ENCODE peak calls at places on chromosome 21, in ten cellular contexts. One of them, this sample, is unnamed.

GRCh38 chr21:34889287-34889536 is 159.9 kb downstream of the RUNX1 start:
- DNase-seq in iPS DF 6.9: no peak
- DNase-seq in prostate gland: peak; percentile 39
- DNase-seq in lower lobe of right lung: peak; percentile 78
- DNase-seq in effector memory CD4-positive, alpha-beta T cell: peak; percentile 52
- DNase-seq in CD4-positive, CD25-positive, alpha-beta regulatory T cell: no peak
- DNase-seq in tibial artery: peak; percentile 77
- DNase-seq in hepatocyte: peak; percentile 78
- DNase-seq in left ventricle myocardium inferior: peak; percentile 46
- DNase-seq in astrocyte: peak; percentile 69
- DNase-seq in this sample: no peak

GRCh38 chr21:37899141-37899540 is 17.1 kb downstream of the KCNJ6 start:
- DNase-seq in CD4-positive, CD25-positive, alpha-beta regulatory T cell: no peak
- DNase-seq in iPS DF 6.9: no peak
- DNase-seq in hepatocyte: no peak
- DNase-seq in prostate gland: peak; percentile 19
- DNase-seq in left ventricle myocardium inferior: no peak
- DNase-seq in effector memory CD4-positive, alpha-beta T cell: no peak
- DNase-seq in tibial artery: no peak
- DNase-seq in lower lobe of right lung: no peak
- DNase-seq in astrocyte: no peak
- DNase-seq in this sample: no peak

GRCh38 chr21:37072239-37072987 is 458 bp downstream of the PIGP start:
- DNase-seq in iPS DF 6.9: no peak
- DNase-seq in astrocyte: peak; percentile 85
- DNase-seq in left ventricle myocardium inferior: peak; percentile 85
- DNase-seq in tibial artery: no peak
- DNase-seq in CD4-positive, CD25-positive, alpha-beta regulatory T cell: peak; percentile 71
- DNase-seq in lower lobe of right lung: no peak
- DNase-seq in prostate gland: peak; percentile 72
- DNase-seq in hepatocyte: peak; percentile 93
- DNase-seq in effector memory CD4-positive, alpha-beta T cell: peak; percentile 60
- DNase-seq in this sample: peak; percentile 86

GRCh38 chr21:40299441-40299840 is 432.2 kb downstream of the PCP4 start:
- DNase-seq in tibial artery: no peak
- DNase-seq in astrocyte: no peak
- DNase-seq in CD4-positive, CD25-positive, alpha-beta regulatory T cell: no peak
- DNase-seq in prostate gland: no peak
- DNase-seq in lower lobe of right lung: no peak
- DNase-seq in left ventricle myocardium inferior: no peak
- DNase-seq in hepatocyte: no peak
- DNase-seq in effector memory CD4-positive, alpha-beta T cell: no peak
- DNase-seq in iPS DF 6.9: no peak
- DNase-seq in this sample: no peak

GRCh38 chr21:21383126-21383525 is 384.9 kb downstream of the NCAM2 start:
- DNase-seq in hepatocyte: no peak
- DNase-seq in lower lobe of right lung: no peak
- DNase-seq in effector memory CD4-positive, alpha-beta T cell: no peak
- DNase-seq in tibial artery: no peak
- DNase-seq in CD4-positive, CD25-positive, alpha-beta regulatory T cell: no peak
- DNase-seq in astrocyte: peak; percentile 41
- DNase-seq in iPS DF 6.9: no peak
- DNase-seq in prostate gland: no peak
- DNase-seq in left ventricle myocardium inferior: no peak
- DNase-seq in this sample: no peak

GRCh38 chr21:17848228-17848627 is 29.1 kb upstream of the C21orf91 start:
- DNase-seq in hepatocyte: peak; percentile 9
- DNase-seq in tibial artery: peak; percentile 66
- DNase-seq in effector memory CD4-positive, alpha-beta T cell: no peak
- DNase-seq in CD4-positive, CD25-positive, alpha-beta regulatory T cell: no peak
- DNase-seq in left ventricle myocardium inferior: peak; percentile 15
- DNase-seq in lower lobe of right lung: no peak
- DNase-seq in astrocyte: peak; percentile 96
- DNase-seq in iPS DF 6.9: no peak
- DNase-seq in prostate gland: no peak
- DNase-seq in this sample: peak; percentile 63

GRCh38 chr21:35016071-35016470 is 33.0 kb downstream of the RUNX1 start:
- DNase-seq in left ventricle myocardium inferior: no peak
- DNase-seq in effector memory CD4-positive, alpha-beta T cell: no peak
- DNase-seq in astrocyte: no peak
- DNase-seq in iPS DF 6.9: no peak
- DNase-seq in hepatocyte: no peak
- DNase-seq in tibial artery: no peak
- DNase-seq in CD4-positive, CD25-positive, alpha-beta regulatory T cell: no peak
- DNase-seq in prostate gland: no peak
- DNase-seq in lower lobe of right lung: no peak
- DNase-seq in this sample: no peak

GRCh38 chr21:32484706-32485380 is 72.3 kb downstream of the EVA1C start:
- DNase-seq in hepatocyte: no peak
- DNase-seq in iPS DF 6.9: no peak
- DNase-seq in left ventricle myocardium inferior: peak; percentile 23
- DNase-seq in prostate gland: peak; percentile 75
- DNase-seq in effector memory CD4-positive, alpha-beta T cell: no peak
- DNase-seq in tibial artery: no peak
- DNase-seq in CD4-positive, CD25-positive, alpha-beta regulatory T cell: no peak
- DNase-seq in astrocyte: no peak
- DNase-seq in lower lobe of right lung: peak; percentile 87
- DNase-seq in this sample: no peak

GRCh38 chr21:37367758-37368535 is 1.4 kb downstream of the DYRK1A start:
- DNase-seq in tibial artery: peak; percentile 77
- DNase-seq in CD4-positive, CD25-positive, alpha-beta regulatory T cell: peak; percentile 16
- DNase-seq in left ventricle myocardium inferior: peak; percentile 56
- DNase-seq in lower lobe of right lung: peak; percentile 67
- DNase-seq in effector memory CD4-positive, alpha-beta T cell: no peak
- DNase-seq in prostate gland: peak; percentile 12
- DNase-seq in hepatocyte: peak; percentile 40
- DNase-seq in astrocyte: peak; percentile 36
- DNase-seq in iPS DF 6.9: no peak
- DNase-seq in this sample: no peak

DNA sequence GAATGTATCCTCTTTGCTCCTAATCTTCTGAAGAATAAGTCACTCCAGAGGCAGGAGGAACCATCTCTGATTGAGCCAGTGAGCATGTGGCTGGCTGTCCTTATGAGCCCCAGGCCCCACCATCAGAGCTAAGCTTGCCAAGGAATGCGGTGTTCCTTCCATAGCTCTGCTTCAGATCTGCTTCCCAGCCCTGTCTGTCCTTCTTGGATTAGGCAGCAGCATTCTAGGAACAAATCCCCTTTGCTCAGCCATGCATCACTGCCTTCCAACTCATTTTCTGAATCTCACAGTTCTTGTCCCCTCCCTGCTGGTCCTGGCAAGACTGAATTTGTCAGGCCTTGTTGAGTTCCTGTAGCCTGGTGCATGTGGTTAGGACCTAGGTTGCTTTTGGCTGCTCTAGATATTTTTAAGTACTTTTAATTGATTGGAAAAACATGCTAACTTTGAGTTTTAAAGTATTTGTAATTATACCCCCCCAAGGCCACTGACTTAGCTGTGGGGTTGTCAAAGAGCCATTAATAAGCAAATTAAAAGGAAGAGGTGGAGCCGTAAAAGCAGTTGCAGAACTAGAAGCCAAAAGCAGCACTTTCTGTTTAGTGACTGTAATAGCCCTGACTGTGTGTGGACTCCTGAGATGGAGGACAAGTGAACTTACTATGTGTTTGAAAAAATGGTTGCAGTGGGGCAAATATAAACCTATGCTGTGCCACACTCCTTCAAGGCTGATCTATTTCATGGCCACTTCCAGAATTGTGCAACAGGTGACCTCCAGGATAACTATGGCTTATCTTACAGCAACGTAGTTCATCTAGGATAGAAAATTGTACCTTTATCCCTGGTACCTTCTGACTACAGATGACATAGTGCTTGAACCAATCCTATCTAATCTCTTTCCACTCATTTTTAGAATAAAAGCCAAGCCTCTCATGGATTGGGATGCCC is 61.3 kb upstream of the BACH1 start:
- DNase-seq in left ventricle myocardium inferior: peak; percentile 18
- DNase-seq in effector memory CD4-positive, alpha-beta T cell: no peak
- DNase-seq in astrocyte: peak; percentile 52
- DNase-seq in iPS DF 6.9: no peak
- DNase-seq in prostate gland: no peak
- DNase-seq in hepatocyte: no peak
- DNase-seq in tibial artery: no peak
- DNase-seq in lower lobe of right lung: no peak
- DNase-seq in CD4-positive, CD25-positive, alpha-beta regulatory T cell: no peak
- DNase-seq in this sample: no peak
- H3K4me1 ChIP-seq in left ventricle myocardium inferior: peaks cover 22% of the 10 kb centered on the region
- H3K4me1 ChIP-seq in effector memory CD4-positive, alpha-beta T cell: no peaks in the 10 kb centered on the region
- H3K4me1 ChIP-seq in astrocyte: peaks cover 8% of the 10 kb centered on the region
- H3K4me1 ChIP-seq in iPS DF 6.9: no peaks in the 10 kb centered on the region
- H3K4me1 ChIP-seq in prostate gland: no peaks in the 10 kb centered on the region
- H3K4me1 ChIP-seq in hepatocyte: peaks cover 6% of the 10 kb centered on the region
- H3K4me1 ChIP-seq in tibial artery: peaks cover 26% of the 10 kb centered on the region
- H3K4me1 ChIP-seq in lower lobe of right lung: peaks cover 43% of the 10 kb centered on the region
- H3K4me1 ChIP-seq in CD4-positive, CD25-positive, alpha-beta regulatory T cell: no peaks in the 10 kb centered on the region
- H3K4me1 ChIP-seq in this sample: peaks cover 28% of the 10 kb centered on the region

GRCh38 chr21:28737671-28738279 is 254.9 kb downstream of the LTN1 start:
- DNase-seq in CD4-positive, CD25-positive, alpha-beta regulatory T cell: no peak
- DNase-seq in tibial artery: no peak
- DNase-seq in astrocyte: peak; percentile 18
- DNase-seq in left ventricle myocardium inferior: no peak
- DNase-seq in lower lobe of right lung: no peak
- DNase-seq in effector memory CD4-positive, alpha-beta T cell: no peak
- DNase-seq in prostate gland: no peak
- DNase-seq in iPS DF 6.9: no peak
- DNase-seq in hepatocyte: peak; percentile 57
- DNase-seq in this sample: no peak
- H3K27ac ChIP-seq in CD4-positive, CD25-positive, alpha-beta regulatory T cell: no peak overlapping the region
- H3K27ac ChIP-seq in tibial artery: no peak overlapping the region
- H3K27ac ChIP-seq in astrocyte: no peak overlapping the region
- H3K27ac ChIP-seq in left ventricle myocardium inferior: peak overlapping the region; percentile 60
- H3K27ac ChIP-seq in lower lobe of right lung: no peak overlapping the region
- H3K27ac ChIP-seq in effector memory CD4-positive, alpha-beta T cell: no peak overlapping the region
- H3K27ac ChIP-seq in prostate gland: no peak overlapping the region
- H3K27ac ChIP-seq in iPS DF 6.9: no peak overlapping the region
- H3K27ac ChIP-seq in hepatocyte: peak overlapping the region; percentile 55
- H3K27ac ChIP-seq in this sample: peak overlapping the region; percentile 41

GRCh38 chr21:28617300-28617699 is 375.4 kb downstream of the LTN1 start:
- DNase-seq in CD4-positive, CD25-positive, alpha-beta regulatory T cell: no peak
- DNase-seq in prostate gland: no peak
- DNase-seq in left ventricle myocardium inferior: no peak
- DNase-seq in iPS DF 6.9: no peak
- DNase-seq in hepatocyte: no peak
- DNase-seq in tibial artery: no peak
- DNase-seq in astrocyte: no peak
- DNase-seq in lower lobe of right lung: no peak
- DNase-seq in effector memory CD4-positive, alpha-beta T cell: no peak
- DNase-seq in this sample: no peak

GRCh38 chr21:28614816-28615215 is 377.9 kb downstream of the LTN1 start:
- DNase-seq in lower lobe of right lung: no peak
- DNase-seq in left ventricle myocardium inferior: no peak
- DNase-seq in CD4-positive, CD25-positive, alpha-beta regulatory T cell: no peak
- DNase-seq in astrocyte: peak; percentile 27
- DNase-seq in tibial artery: no peak
- DNase-seq in hepatocyte: no peak
- DNase-seq in effector memory CD4-positive, alpha-beta T cell: no peak
- DNase-seq in prostate gland: no peak
- DNase-seq in iPS DF 6.9: no peak
- DNase-seq in this sample: no peak

GRCh38 chr21:28615276-28615675 is 377.4 kb downstream of the LTN1 start:
- DNase-seq in hepatocyte: no peak
- DNase-seq in astrocyte: peak; percentile 88
- DNase-seq in CD4-positive, CD25-positive, alpha-beta regulatory T cell: no peak
- DNase-seq in lower lobe of right lung: no peak
- DNase-seq in iPS DF 6.9: no peak
- DNase-seq in prostate gland: no peak
- DNase-seq in tibial artery: no peak
- DNase-seq in effector memory CD4-positive, alpha-beta T cell: no peak
- DNase-seq in left ventricle myocardium inferior: no peak
- DNase-seq in this sample: no peak
- H3K4me3 ChIP-seq in hepatocyte: no peak overlapping the region
- H3K4me3 ChIP-seq in astrocyte: no peak overlapping the region
- H3K4me3 ChIP-seq in CD4-positive, CD25-positive, alpha-beta regulatory T cell: no peak overlapping the region
- H3K4me3 ChIP-seq in lower lobe of right lung: no peak overlapping the region
- H3K4me3 ChIP-seq in iPS DF 6.9: no peak overlapping the region
- H3K4me3 ChIP-seq in prostate gland: no peak overlapping the region
- H3K4me3 ChIP-seq in tibial artery: no peak overlapping the region
- H3K4me3 ChIP-seq in effector memory CD4-positive, alpha-beta T cell: no peak overlapping the region
- H3K4me3 ChIP-seq in left ventricle myocardium inferior: no peak overlapping the region
- H3K4me3 ChIP-seq in this sample: no peak overlapping the region

DNA sequence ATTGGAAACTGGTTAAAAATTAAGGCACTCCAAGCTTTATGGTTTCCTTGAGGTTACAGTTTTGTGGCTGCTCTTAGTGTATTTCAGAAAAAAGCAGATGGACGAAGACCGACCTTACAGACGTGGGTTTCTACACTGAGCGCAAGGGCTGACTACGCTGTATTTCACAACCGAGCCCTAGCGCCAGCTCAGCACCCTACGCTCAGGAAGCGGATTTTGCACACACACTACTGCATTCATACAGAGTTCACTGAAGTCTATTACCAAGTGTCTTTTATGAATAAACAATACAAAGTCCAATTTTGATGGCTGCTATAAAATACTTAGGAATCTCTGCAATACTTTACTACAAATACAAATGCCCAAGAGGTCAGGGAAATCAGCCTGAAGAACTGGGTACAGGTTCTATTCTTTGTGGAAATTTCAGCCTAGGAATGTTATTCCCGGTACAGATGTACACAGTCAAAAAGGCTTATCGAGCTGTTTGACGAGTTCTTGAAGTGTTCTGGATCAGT is 23.8 kb downstream of the PTTG1IP start:
- DNase-seq in tibial artery: peak; percentile 23
- DNase-seq in CD4-positive, CD25-positive, alpha-beta regulatory T cell: no peak
- DNase-seq in iPS DF 6.9: no peak
- DNase-seq in prostate gland: no peak
- DNase-seq in lower lobe of right lung: no peak
- DNase-seq in effector memory CD4-positive, alpha-beta T cell: no peak
- DNase-seq in astrocyte: no peak
- DNase-seq in left ventricle myocardium inferior: no peak
- DNase-seq in hepatocyte: peak; percentile 77
- DNase-seq in this sample: no peak
- H3K4me1 ChIP-seq in tibial artery: peaks cover 20% of the 10 kb centered on the region
- H3K4me1 ChIP-seq in CD4-positive, CD25-positive, alpha-beta regulatory T cell: peaks cover 20% of the 10 kb centered on the region
- H3K4me1 ChIP-seq in iPS DF 6.9: peaks cover 1% of the 10 kb centered on the region
- H3K4me1 ChIP-seq in prostate gland: peaks cover 14% of the 10 kb centered on the region
- H3K4me1 ChIP-seq in lower lobe of right lung: peaks cover 20% of the 10 kb centered on the region
- H3K4me1 ChIP-seq in effector memory CD4-positive, alpha-beta T cell: peaks cover 22% of the 10 kb centered on the region
- H3K4me1 ChIP-seq in astrocyte: peaks cover 12% of the 10 kb centered on the region
- H3K4me1 ChIP-seq in left ventricle myocardium inferior: peaks cover 69% of the 10 kb centered on the region
- H3K4me1 ChIP-seq in hepatocyte: peaks cover 42% of the 10 kb centered on the region
- H3K4me1 ChIP-seq in this sample: peaks cover 3% of the 10 kb centered on the region

DNA sequence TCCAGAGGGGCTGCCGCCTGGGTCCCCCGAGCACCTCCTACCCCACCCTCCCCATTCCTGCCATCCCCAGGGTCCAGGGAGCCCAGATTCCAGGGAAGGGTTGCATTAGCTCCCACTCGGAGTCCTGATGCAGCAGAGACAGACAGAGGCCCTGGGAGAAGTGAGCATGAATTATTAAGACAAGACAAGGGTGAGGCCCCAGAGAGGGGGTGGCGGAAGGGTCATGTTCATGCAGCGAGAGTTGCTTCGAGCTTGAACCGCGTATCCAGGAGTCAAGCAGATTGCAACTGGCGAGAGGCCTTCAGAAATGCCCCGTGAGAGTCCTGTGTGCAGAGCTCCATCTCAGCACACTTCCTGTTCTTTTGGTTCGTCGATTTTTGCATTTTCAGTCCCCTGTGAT is 14.8 kb downstream of the PDE9A start:
- DNase-seq in hepatocyte: no peak
- DNase-seq in prostate gland: no peak
- DNase-seq in astrocyte: no peak
- DNase-seq in tibial artery: no peak
- DNase-seq in CD4-positive, CD25-positive, alpha-beta regulatory T cell: no peak
- DNase-seq in effector memory CD4-positive, alpha-beta T cell: no peak
- DNase-seq in lower lobe of right lung: no peak
- DNase-seq in iPS DF 6.9: no peak
- DNase-seq in left ventricle myocardium inferior: no peak
- DNase-seq in this sample: no peak
- H3K27ac ChIP-seq in hepatocyte: no peak overlapping the region
- H3K27ac ChIP-seq in prostate gland: peak overlapping the region; percentile 77
- H3K27ac ChIP-seq in astrocyte: no peak overlapping the region
- H3K27ac ChIP-seq in tibial artery: no peak overlapping the region
- H3K27ac ChIP-seq in CD4-positive, CD25-positive, alpha-beta regulatory T cell: no peak overlapping the region
- H3K27ac ChIP-seq in effector memory CD4-positive, alpha-beta T cell: no peak overlapping the region
- H3K27ac ChIP-seq in lower lobe of right lung: no peak overlapping the region
- H3K27ac ChIP-seq in iPS DF 6.9: no peak overlapping the region
- H3K27ac ChIP-seq in left ventricle myocardium inferior: peak overlapping the region; percentile 47
- H3K27ac ChIP-seq in this sample: no peak overlapping the region